ENCODE peak calls at places on chromosomes 13 and 19, in four cellular contexts. X is stromal cell of bone marrow; Q is stimulated activated CD4-positive, alpha-beta T cell treated with anti-CD3 and anti-CD28 coated beads, Interleukin-4, amount 100 ng/mL, for 1 hour; M is left cardiac atrium. J is an unnamed sample.

GRCh38 chr19:29622191-29623070 is 16.3 kb downstream of the POP4 start:
- DNase-seq in X (no peak), Q (no peak), M (no peak), J (no peak)

GRCh38 chr19:33066543-33066942 is 1.9 kb upstream of the RHPN2 start:
- DNase-seq in X (no peak), Q (no peak), M (no peak), J (no peak)

GRCh38 chr13:114030666-114031610 is 57.1 kb upstream of the C13orf46 start:
- DNase-seq in X (no peak), Q (no peak), M (peak; percentile 14), J (no peak)

GRCh38 chr19:30365121-30365800 is 6.9 kb upstream of the ZNF536 start:
- DNase-seq in X (no peak), Q (no peak), M (no peak), J (no peak)

GRCh38 chr13:33918199-33918932 is 100.4 kb downstream of the RFC3 start:
- DNase-seq in X (peak; percentile 80), Q (no peak), M (peak; percentile 24), J (no peak)

GRCh38 chr19:44698492-44699201 is at the start of gene CEACAM16:
- DNase-seq in X (no peak), Q (no peak), M (no peak), J (peak; percentile 62)

GRCh38 chr13:20901668-20902437 is 693 bp downstream of the XPO4 start:
- DNase-seq in X (no peak), Q (peak; percentile 28), M (peak; percentile 34), J (peak; percentile 53)

GRCh38 chr13:31201341-31202024 is 1.7 kb downstream of the B3GLCT start:
- DNase-seq in X (peak; percentile 38), Q (no peak), M (peak; percentile 44), J (no peak)